ENCODE peak calls at places on chromosomes 3 and 15, in six cellular contexts. X is occipital lobe, L is left kidney, S is tibial artery, F is activated B cell treated with CpG ODN at 0.5 μM for 24 hours, G is HEK293T. T is an unnamed sample.

GRCh38 chr15:66613743-66614142 is 47.9 kb upstream of the LCTL start:
- DNase-seq in G (no peak), X (no peak), S (no peak), F (no peak), L (no peak), T (no peak)

GRCh38 chr3:39812537-39812936 is 3.1 kb downstream of the MYRIP start:
- DNase-seq in X (no peak), S (no peak), G (no peak), F (no peak), L (peak), T (peak)

GRCh38 chr3:43894176-43895049 is 203.7 kb downstream of the ABHD5 start:
- DNase-seq in S (peak), F (peak), X (peak), L (peak), G (peak), T (peak)

GRCh38 chr3:163811996-163812395 is 1266.3 kb downstream of the SI start:
- DNase-seq in F (no peak), G (no peak), X (no peak), L (peak), S (no peak), T (no peak)

GRCh38 chr15:57185507-57186074 is 190.7 kb upstream of the CGNL1 start:
- DNase-seq in X (no peak), F (no peak), G (no peak), S (no peak), L (no peak), T (no peak)

GRCh38 chr3:114565201-114565600 is 271.4 kb downstream of the TIGIT start:
- DNase-seq in L (no peak), F (no peak), G (no peak), X (no peak), S (peak), T (no peak)

GRCh38 chr3:186054481-186055399 is 54.1 kb downstream of the ETV5 start:
- DNase-seq in F (no peak), L (peak), S (no peak), G (no peak), X (no peak), T (no peak)

GRCh38 chr3:12865271-12865670 is 23.9 kb upstream of the RPL32 start:
- DNase-seq in F (no peak), X (no peak), L (no peak), S (no peak), G (no peak), T (no peak)

GRCh38 chr3:148500791-148501360 is 196.8 kb upstream of the AGTR1 start:
- DNase-seq in X (no peak), S (no peak), F (no peak), G (no peak), L (peak), T (no peak)

GRCh38 chr3:143206955-143207337 is 87.4 kb downstream of the CHST2 start:
- DNase-seq in S (no peak), L (no peak), G (no peak), X (no peak), F (no peak), T (no peak)

GRCh38 chr15:55218068-55218467 is 21.3 kb upstream of the RSL24D1 start:
- DNase-seq in F (no peak), S (no peak), L (peak), X (no peak), G (no peak), T (no peak)

GRCh38 chr3:126129408-126129891 is 45.5 kb upstream of the SLC41A3 start:
- DNase-seq in F (peak), L (no peak), X (no peak), G (no peak), S (peak), T (peak)

GRCh38 chr15:34855397-34855796 is 60.0 kb upstream of the ACTC1 start:
- DNase-seq in X (no peak), F (no peak), G (no peak), L (peak), S (no peak), T (no peak)

GRCh38 chr3:112531358-112531781 is 30.4 kb downstream of the ATG3 start:
- DNase-seq in F (no peak), G (no peak), S (no peak), L (peak), X (no peak), T (no peak)

GRCh38 chr15:94524565-94524964 is 293.2 kb downstream of the MCTP2 start:
- DNase-seq in F (no peak), X (no peak), G (no peak), S (no peak), L (no peak), T (no peak)